ENCODE peak calls at places on chromosomes 7 and 10, in six cellular contexts. C is effector memory CD4-positive, alpha-beta T cell; E is naive thymus-derived CD4-positive, alpha-beta T cell; L is prostate gland; G is uterus; R is small intestine. P is an unnamed sample. For H3K4me1, the result is how much of the 10 kb centered on the place peaks cover.

GRCh38 chr10:108014902-108015177 is 850.3 kb upstream of the SORCS1 start:
- DNase-seq in R (no peak), L (no peak), E (no peak), G (no peak), C (no peak), P (no peak)

GRCh38 chr7:82141427-82141826 is 302.1 kb downstream of the CACNA2D1 start:
- DNase-seq in C (no peak), G (no peak), R (no peak), L (no peak), E (no peak), P (no peak)

GRCh38 chr10:101056365-101057151 is 5.2 kb upstream of the KAZALD1 start:
- DNase-seq in L (no peak), G (no peak), C (no peak), R (peak), E (no peak), P (no peak)

GRCh38 chr7:28671526-28671925 is 259.2 kb downstream of the CREB5 start:
- DNase-seq in R (no peak), L (no peak), E (no peak), G (no peak), C (no peak), P (no peak)

GRCh38 chr7:130721486-130722277 is 12.3 kb downstream of the KLF14 start:
- DNase-seq in C (no peak), E (no peak), R (peak), L (peak), G (peak), P (no peak)

GRCh38 chr7:135238112-135238744 is 4.6 kb downstream of the STRA8 start:
- DNase-seq in C (no peak), L (no peak), E (no peak), R (no peak), G (no peak), P (no peak)

GRCh38 chr7:101630591-101630990 is 1.5 kb upstream of the MYL10 start:
- DNase-seq in G (no peak), R (no peak), C (no peak), E (no peak), L (no peak), P (no peak)

GRCh38 chr7:18469332-18469731 is 26.2 kb upstream of the HDAC9 start:
- DNase-seq in L (no peak), E (no peak), R (no peak), C (no peak), G (no peak), P (no peak)

GRCh38 chr10:89332092-89332633 is 4.4 kb downstream of the IFIT3 start:
- DNase-seq in G (no peak), L (no peak), R (peak), E (no peak), C (peak), P (no peak)

GRCh38 chr7:48296976-48297375 is 125.7 kb downstream of the ABCA13 start:
- DNase-seq in E (no peak), R (no peak), C (no peak), L (no peak), G (no peak), P (no peak)

GRCh38 chr10:86250399-86250798 is 116.2 kb downstream of the GRID1 start:
- DNase-seq in R (no peak), G (no peak), C (no peak), L (no peak), E (no peak), P (no peak)

GRCh38 chr10:373516-374309 is 238.5 kb downstream of the ZMYND11 start:
- DNase-seq in G (peak), C (no peak), R (no peak), L (peak), E (no peak), P (no peak)

GRCh38 chr10:97612386-97612785 is 20.9 kb downstream of the MORN4 start:
- DNase-seq in G (no peak), C (no peak), E (no peak), L (peak), R (peak), P (no peak)

GRCh38 chr10:114285961-114286441 is 46.9 kb downstream of the VWA2 start:
- DNase-seq in E (no peak), G (no peak), R (no peak), C (no peak), L (no peak), P (no peak)

GRCh38 chr10:130022501-130023299 is 58.6 kb upstream of the EBF3 start:
- DNase-seq in R (no peak), G (no peak), E (no peak), C (no peak), L (no peak), P (no peak)

GRCh38 chr7:138711007-138711406 is 9.8 kb upstream of the SVOPL start:
- DNase-seq in E (no peak), R (no peak), G (no peak), C (no peak), L (no peak), P (no peak)

GRCh38 chr7:47670738-47671137 is 88.8 kb upstream of the TNS3 start:
- DNase-seq in C (no peak), L (no peak), G (no peak), E (no peak), R (no peak), P (no peak)

GRCh38 chr10:98261436-98262277 is 6.3 kb downstream of the LOXL4 start:
- DNase-seq in R (no peak), E (no peak), C (no peak), G (no peak), L (no peak), P (no peak)

GRCh38 chr10:133242611-133243356 is 5.1 kb downstream of the VENTX start:
- DNase-seq in E (no peak), R (no peak), G (no peak), C (no peak), L (no peak), P (no peak)

GRCh38 chr10:22308390-22308789 is 7.8 kb upstream of the COMMD3 start:
- DNase-seq in C (no peak), L (no peak), G (no peak), E (no peak), R (no peak), P (no peak)

GRCh38 chr7:134533288-134533771 is 6.0 kb downstream of the AKR1B10 start:
- DNase-seq in G (no peak), C (no peak), E (no peak), L (no peak), R (no peak), P (no peak)

GRCh38 chr10:129104266-129105045 is 362.6 kb upstream of the MGMT start:
- DNase-seq in L (no peak), C (no peak), G (no peak), E (no peak), R (no peak), P (no peak)

GRCh38 chr7:73969991-73970390 is 58.0 kb upstream of the ELN start:
- DNase-seq in L (no peak), G (no peak), E (no peak), R (no peak), C (no peak), P (no peak)

GRCh38 chr10:75801121-75801520 is 369.7 kb downstream of the LRMDA start:
- DNase-seq in L (no peak), R (no peak), C (no peak), G (no peak), E (no peak), P (no peak)

GRCh38 chr10:125084191-125085186 is 75.9 kb downstream of the CTBP2 start:
- DNase-seq in C (no peak), E (no peak), R (peak), G (peak), L (no peak), P (no peak)

GRCh38 chr10:84608126-84608525 is 279.7 kb downstream of the CCSER2 start:
- DNase-seq in G (no peak), R (no peak), C (no peak), E (no peak), L (no peak), P (no peak)

GRCh38 chr7:18513343-18513742 is 17.8 kb downstream of the HDAC9 start:
- DNase-seq in C (no peak), G (no peak), E (no peak), R (no peak), L (no peak), P (no peak)

GRCh38 chr10:73871915-73872710 is 2.2 kb downstream of the CAMK2G start:
- DNase-seq in E (no peak), G (no peak), L (no peak), R (peak), C (no peak), P (no peak)

GRCh38 chr10:129715805-129716785 is 248.0 kb downstream of the EBF3 start:
- DNase-seq in E (no peak), C (no peak), L (no peak), R (no peak), G (no peak), P (no peak)

GRCh38 chr10:112716924-112717348 is 233.1 kb upstream of the TCF7L2 start:
- DNase-seq in E (no peak), G (no peak), C (no peak), R (peak), L (no peak), P (no peak)

GRCh38 chr10:69089638-69090599 is 2.0 kb downstream of the SRGN start:
- DNase-seq in C (peak), R (peak), L (no peak), E (peak), G (no peak), P (peak)
- H3K27ac ChIP-seq in C (peak), R (peak), L (peak), E (peak), G (peak), P (peak)

DNA sequence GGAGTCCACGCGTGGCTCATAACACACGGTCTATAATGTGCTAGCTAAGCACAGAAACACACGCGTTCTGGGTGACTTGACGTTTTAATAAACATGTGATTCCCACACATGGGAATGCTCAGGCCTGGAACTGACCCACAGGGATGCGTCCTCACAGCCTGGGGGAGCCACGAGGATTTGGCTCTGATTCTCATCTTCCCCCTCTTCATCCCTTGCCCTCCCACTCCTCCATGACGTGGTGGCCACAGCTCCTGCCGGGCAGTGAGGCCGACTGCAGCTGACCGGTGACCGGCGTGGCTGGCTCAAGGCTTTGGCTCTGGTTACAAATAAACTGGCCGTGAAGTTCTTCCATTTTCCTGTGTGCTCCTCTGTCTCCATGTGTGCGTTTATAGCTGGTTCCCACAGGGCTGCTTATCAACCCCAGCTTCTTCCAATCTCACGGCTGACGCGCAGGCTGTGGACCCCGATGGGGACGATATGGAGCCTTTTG is 40.9 kb upstream of the KLF6 start:
- DNase-seq in E (no peak), L (no peak), G (no peak), C (no peak), R (no peak), P (no peak)
- H3K4me1 ChIP-seq in E (under half), L (under half), G (under half), C (under half), R (under half), P (under half)

DNA sequence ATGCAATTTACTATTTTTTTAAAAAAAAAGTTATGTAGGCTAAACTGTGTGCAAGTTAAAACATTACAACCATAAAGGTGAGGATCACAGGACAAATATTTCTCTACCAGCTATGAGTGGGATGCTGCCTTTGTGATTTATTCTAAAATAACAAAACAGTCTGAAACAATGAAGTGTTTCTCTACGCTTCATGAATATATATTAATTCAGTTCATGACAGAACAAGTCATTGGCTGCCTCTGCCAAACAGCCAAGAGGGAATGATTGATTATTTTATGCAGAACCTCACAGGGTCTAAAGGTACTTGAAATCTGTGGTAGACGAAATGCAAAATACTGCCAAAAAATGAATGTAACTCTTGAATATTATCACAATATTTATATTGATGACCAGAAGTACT is 29.0 kb upstream of the SOSTDC1 start:
- DNase-seq in L (no peak), G (no peak), R (no peak), E (no peak), C (no peak), P (no peak)
- H3K4me3 ChIP-seq in L (no peak), G (no peak), R (no peak), E (no peak), C (no peak), P (no peak)

DNA sequence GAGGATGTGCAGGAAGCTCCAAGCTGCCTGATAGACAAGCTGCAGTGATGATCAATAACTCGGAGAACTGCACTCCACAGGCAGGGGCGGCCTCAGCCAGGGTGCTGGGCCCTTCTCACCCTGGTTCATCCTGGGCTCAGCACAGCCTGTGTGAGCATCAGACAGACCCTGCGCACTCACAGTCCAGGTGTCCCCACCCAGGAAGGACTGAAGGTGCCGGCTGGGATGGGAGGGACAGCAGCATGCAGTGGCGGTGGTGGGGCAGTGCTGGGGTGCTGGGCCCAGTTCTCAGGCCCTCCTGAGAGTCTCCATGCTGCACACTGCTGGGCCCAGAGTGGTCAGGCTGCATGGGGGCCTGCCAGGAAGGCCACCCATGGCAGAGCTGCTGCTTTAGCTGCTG is 74.1 kb downstream of the ITIH5 start:
- DNase-seq in G (no peak), C (no peak), L (no peak), E (no peak), R (no peak), P (no peak)
- H3K27ac ChIP-seq in G (no peak), C (no peak), L (peak), E (no peak), R (peak), P (no peak)

GRCh38 chr7:69687739-69688431 is 89.6 kb downstream of the AUTS2 start:
- DNase-seq in E (no peak), L (no peak), G (no peak), R (no peak), C (no peak), P (no peak)

GRCh38 chr7:69690329-69690728 is 92.1 kb downstream of the AUTS2 start:
- DNase-seq in L (no peak), C (no peak), G (no peak), E (no peak), R (no peak), P (no peak)

GRCh38 chr7:69691734-69692133 is 93.5 kb downstream of the AUTS2 start:
- DNase-seq in R (peak), E (no peak), C (no peak), L (no peak), G (no peak), P (no peak)

GRCh38 chr7:69693042-69693441 is 94.8 kb downstream of the AUTS2 start:
- DNase-seq in R (no peak), E (no peak), G (no peak), L (no peak), C (no peak), P (no peak)

DNA sequence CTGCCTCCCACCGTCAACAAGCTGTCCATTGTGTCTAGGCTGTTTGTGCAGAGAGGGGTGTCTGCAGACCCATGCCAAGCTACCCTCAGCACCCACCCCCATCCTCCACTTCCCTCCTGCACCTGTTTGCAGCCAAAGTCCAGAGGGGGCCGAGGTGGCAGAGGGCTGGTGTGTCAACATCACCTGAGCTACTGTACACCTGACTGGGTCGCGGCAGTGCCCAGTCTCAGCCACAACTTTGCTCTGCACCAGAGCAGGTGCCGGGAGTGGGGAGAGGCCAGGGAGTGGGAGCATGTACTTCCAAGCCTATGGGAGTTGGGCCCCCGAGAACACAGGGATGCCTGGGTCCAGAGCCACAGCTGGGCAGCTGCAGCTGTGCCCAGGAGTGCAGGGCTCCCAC is 93.1 kb downstream of the AUTS2 start:
- DNase-seq in C (no peak), G (no peak), R (no peak), L (no peak), E (no peak), P (no peak)
- H3K4me1 ChIP-seq in C (under half), G (under half), R (under half), L (under half), E (under half), P (under half)

GRCh38 chr10:132035476-132035875 is 30.3 kb upstream of the JAKMIP3 start:
- DNase-seq in E (no peak), R (no peak), G (no peak), L (no peak), C (no peak), P (no peak)
- H3K4me3 ChIP-seq in E (no peak), R (no peak), G (no peak), L (no peak), C (no peak), P (no peak)

DNA sequence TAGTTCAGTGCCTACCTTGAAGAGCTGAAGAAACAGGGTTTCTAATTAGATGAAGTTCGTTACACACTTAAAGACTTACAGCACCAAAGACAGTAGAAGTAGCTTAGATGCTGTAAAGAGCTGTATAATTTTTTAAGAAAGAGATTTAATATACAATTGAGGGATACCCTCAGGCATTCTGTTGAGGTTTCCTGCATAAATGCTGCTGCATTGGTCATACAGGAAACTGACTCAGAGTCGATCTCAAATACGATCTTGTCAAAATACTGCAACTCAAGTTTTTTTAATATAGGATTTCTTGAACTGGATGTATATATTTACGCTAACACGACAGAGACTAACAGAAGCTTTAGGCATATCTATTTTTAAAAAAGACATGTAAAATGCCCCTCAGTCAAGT is 2.5 kb upstream of the ARID5B start:
- DNase-seq in C (no peak), L (no peak), G (no peak), E (no peak), R (peak), P (no peak)
- H3K27ac ChIP-seq in C (peak), L (no peak), G (no peak), E (peak), R (no peak), P (peak)

DNA sequence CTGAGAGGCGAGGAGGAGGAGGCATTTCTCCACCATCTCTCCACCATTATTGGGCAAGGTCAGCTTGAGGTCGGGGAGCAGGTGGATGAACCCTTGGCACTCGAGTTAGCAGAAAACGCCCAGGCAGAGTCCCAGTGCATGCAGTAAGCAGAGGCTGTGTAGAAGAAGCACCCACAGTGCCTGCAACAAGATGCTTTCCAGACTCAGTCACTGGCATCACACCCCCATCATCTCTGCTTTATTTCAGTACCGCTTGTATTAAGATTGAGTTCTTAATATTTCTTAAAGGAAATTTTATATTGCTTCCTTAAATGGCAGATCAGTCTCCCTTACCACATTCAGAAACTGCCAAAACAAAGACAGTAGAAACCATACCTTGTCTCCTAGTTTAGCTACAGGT is 122.3 kb upstream of the PPIF start:
- DNase-seq in C (no peak), L (no peak), G (no peak), E (no peak), R (no peak), P (no peak)
- H3K4me1 ChIP-seq in C (under half), L (under half), G (half or more), E (under half), R (under half), P (under half)

DNA sequence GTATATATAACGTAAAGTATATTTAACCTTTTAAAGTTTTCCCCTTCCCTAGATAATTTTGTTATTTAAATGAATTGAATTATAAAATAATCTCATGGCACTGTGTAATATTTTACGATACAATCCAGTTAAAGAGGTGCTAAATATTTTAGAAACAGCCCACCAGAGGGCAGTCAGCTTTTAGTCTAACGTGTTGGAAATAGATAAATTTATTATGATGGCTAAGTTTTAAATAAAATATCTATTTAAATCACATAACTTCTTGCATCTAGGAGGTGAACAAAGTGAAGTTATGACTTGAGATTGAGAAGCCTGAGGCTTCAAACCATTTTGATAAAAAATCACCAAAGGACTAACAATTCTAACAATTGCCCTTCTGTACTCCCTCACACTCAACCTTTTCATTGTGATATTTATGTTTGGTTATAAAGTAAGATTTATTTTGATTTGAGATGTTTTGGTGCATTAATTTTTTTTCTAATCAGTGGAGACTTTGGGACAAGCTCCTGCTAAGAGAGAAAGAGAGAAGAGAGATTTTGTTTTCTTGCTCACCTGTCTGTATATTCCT is 171.5 kb upstream of the SP4 start:
- DNase-seq in G (no peak), C (peak), E (no peak), R (peak), L (peak), P (peak)
- H3K4me3 ChIP-seq in G (no peak), C (no peak), E (no peak), R (no peak), L (no peak), P (no peak)